ENCODE peak calls at places on chromosomes 4 and X, in four cellular contexts. Z is NB4, O is A549, J is heart left ventricle. S is an unnamed sample.

GRCh38 chrX:69996102-69996468 is 53.7 kb downstream of the AWAT2 start:
- DNase-seq in Z (no peak), O (no peak), J (no peak), S (no peak)

GRCh38 chrX:136199365-136199764 is 51.8 kb downstream of the MAP7D3 start:
- DNase-seq in Z (no peak), O (no peak), J (no peak), S (no peak)

GRCh38 chrX:103405009-103405333 is 28.6 kb downstream of the BEX3 start:
- DNase-seq in Z (no peak), O (no peak), J (no peak), S (no peak)

GRCh38 chr4:119026662-119027444 is 108.8 kb upstream of the MYOZ2 start:
- DNase-seq in Z (peak), O (peak), J (no peak), S (no peak)

GRCh38 chrX:3697701-3698279 is 15.7 kb downstream of the PRKX start:
- DNase-seq in Z (no peak), O (no peak), J (peak), S (peak)

GRCh38 chrX:134520860-134521390 is 61.0 kb downstream of the HPRT1 start:
- DNase-seq in Z (peak), O (peak), J (no peak), S (peak)

GRCh38 chrX:150049647-150050046 is 111.4 kb upstream of the EOLA2 start:
- DNase-seq in Z (no peak), O (no peak), J (no peak), S (no peak)

GRCh38 chr4:77047037-77047436 is 28.8 kb downstream of the CCNI start:
- DNase-seq in Z (no peak), O (peak), J (no peak), S (peak)

GRCh38 chrX:154470434-154470833 is 8.6 kb downstream of the LAGE3 start:
- DNase-seq in Z (no peak), O (no peak), J (no peak), S (no peak)

GRCh38 chrX:41045960-41046567 is 39.2 kb upstream of the USP9X start:
- DNase-seq in Z (no peak), O (no peak), J (no peak), S (no peak)

GRCh38 chr4:74005528-74005927 is 7.1 kb upstream of the CXCL5 start:
- DNase-seq in Z (no peak), O (no peak), J (no peak), S (no peak)

DNA sequence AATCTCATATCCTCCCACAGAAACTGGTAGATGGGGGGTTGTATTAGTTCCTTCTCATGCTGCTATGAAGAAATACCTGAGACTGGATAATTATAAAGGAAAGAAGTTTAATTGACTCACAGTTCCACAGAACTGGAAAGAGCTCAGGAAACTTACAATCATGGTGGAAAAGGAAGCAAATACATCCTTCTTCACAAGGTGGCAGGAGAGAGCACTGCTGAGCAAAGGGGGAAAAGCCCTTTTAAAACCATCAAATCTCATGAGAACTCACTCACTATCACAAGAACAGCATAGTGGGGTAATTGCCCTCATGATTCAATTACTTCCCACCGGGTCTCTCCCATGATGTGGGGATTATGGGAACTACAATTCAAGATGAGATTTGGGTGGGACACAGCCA is 250.5 kb upstream of the GPRIN3 start:
- DNase-seq in Z (peak), O (no peak), J (no peak), S (no peak)
- TF ChIP-seq CTCF in Z (peak), O (no peak), J (no peak), S (peak)

DNA sequence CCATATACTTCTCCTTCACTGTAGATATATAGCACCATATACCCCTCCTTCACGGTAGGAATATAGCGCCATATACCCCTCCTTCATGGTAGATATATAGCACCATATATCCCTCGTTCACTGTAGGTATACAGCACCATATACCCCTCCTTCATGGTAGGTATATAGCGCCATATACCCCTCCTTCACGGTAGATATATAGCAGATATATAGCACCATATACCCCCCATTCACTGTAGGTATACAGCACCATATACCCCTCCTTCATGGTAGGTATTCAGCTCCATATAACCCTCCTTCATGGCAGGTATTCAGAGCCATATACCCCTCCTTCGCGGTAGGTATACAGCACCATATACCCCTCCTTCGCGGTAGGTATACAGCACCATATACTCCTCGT is 12.5 kb downstream of the SNX25 start:
- DNase-seq in Z (no peak), O (no peak), J (no peak), S (no peak)
- H3K4me3 ChIP-seq in Z (no peak), O (no peak), J (no peak), S (no peak)

GRCh38 chrX:104510801-104511200 is 55.2 kb upstream of the IL1RAPL2 start:
- DNase-seq in Z (no peak), O (no peak), J (no peak), S (no peak)
- TF ChIP-seq CTCF in Z (no peak), O (no peak), J (no peak), S (no peak)

GRCh38 chr4:188332265-188332664 is 193.0 kb downstream of the TRIML1 start:
- DNase-seq in Z (no peak), O (no peak), J (no peak), S (no peak)
- H3K4me3 ChIP-seq in Z (no peak), O (no peak), J (no peak), S (no peak)

DNA sequence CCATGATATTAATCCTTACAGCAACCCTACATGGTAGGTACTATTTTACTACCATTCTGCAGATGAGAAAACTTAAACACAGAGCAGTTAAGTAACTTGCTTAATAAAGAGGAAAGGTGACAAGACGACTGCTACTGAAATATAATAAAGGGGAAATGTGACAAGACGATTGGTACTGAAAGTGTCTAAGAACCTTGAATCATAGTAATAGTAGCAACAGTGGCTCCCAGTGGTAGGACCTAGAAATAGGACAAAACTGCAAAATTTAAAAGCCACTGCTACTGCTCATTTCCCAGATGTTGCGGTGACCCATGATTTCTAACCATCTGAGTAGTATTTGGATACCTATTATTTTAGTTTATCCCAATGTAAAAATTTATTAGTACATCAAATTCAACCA is 89.5 kb downstream of the TASL start:
- DNase-seq in Z (peak), O (peak), J (no peak), S (no peak)
- TF ChIP-seq CTCF in Z (no peak), O (peak), J (no peak), S (no peak)

DNA sequence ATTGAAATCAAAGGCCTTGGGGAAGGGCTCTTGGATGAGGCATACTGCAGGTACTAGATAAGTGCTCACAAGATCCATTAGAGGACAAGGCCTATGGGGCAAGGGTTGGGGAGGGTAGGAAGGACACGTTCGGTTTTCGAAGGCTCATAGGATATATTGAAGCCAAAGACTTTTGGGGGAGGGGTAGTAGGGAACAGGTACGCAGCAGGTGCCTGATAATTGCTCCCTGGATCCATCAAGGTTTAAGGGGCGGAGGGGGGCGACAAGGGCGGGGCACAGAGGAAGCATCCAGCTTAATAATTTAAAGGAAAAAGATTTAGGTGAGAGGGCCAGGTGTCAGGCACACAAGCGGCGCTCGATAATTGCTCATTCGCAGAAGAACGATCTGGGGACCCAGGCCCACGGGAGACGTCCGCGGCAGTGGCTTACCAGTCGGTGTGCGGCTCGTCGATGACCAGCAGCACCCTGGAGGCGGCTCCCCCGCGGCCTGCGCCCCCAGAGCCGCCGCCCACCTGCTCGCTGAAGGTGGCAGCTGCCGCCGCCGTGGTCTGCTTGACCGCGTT is 653 bp downstream of the SYN1 start:
- DNase-seq in Z (no peak), O (no peak), J (no peak), S (no peak)
- H3K4me3 ChIP-seq in Z (no peak), O (peak), J (peak), S (no peak)